ENCODE peak calls at places on chromosomes 12 and 14, in six cellular contexts. C, F, Z, D, T and L are unnamed samples.

GRCh38 chr14:40365305-40365704 is 933.1 kb upstream of the FBXO33 start:
- DNase-seq in C (no peak), F (no peak), Z (no peak), D (no peak), T (no peak), L (no peak)

GRCh38 chr14:75439989-75440388 is 12.2 kb downstream of the JDP2 start:
- DNase-seq in C (no peak), F (no peak), Z (no peak), D (no peak), T (no peak), L (no peak)

GRCh38 chr12:51678086-51678724 is 87.2 kb downstream of the SCN8A start:
- DNase-seq in C (no peak), F (no peak), Z (peak), D (peak), T (peak), L (peak)

GRCh38 chr12:118370601-118371000 is 2.1 kb downstream of the TAOK3 start:
- DNase-seq in C (no peak), F (no peak), Z (no peak), D (no peak), T (no peak), L (no peak)

GRCh38 chr14:88128811-88129210 is 123.9 kb downstream of the GPR65 start:
- DNase-seq in C (no peak), F (no peak), Z (no peak), D (no peak), T (no peak), L (peak)

GRCh38 chr12:4630262-4630661 is 18.6 kb downstream of the AKAP3 start:
- DNase-seq in C (no peak), F (no peak), Z (no peak), D (no peak), T (no peak), L (no peak)

GRCh38 chr12:57629897-57630471 is 3.0 kb downstream of the B4GALNT1 start:
- DNase-seq in C (no peak), F (no peak), Z (no peak), D (no peak), T (no peak), L (no peak)

GRCh38 chr12:1716911-1717310 is 26.0 kb downstream of the ADIPOR2 start:
- DNase-seq in C (no peak), F (no peak), Z (no peak), D (no peak), T (no peak), L (no peak)

GRCh38 chr14:20760950-20761349 is 7.3 kb upstream of the EDDM3B start:
- DNase-seq in C (no peak), F (no peak), Z (no peak), D (peak), T (no peak), L (no peak)

GRCh38 chr14:38039526-38039925 is 168.2 kb upstream of the SSTR1 start:
- DNase-seq in C (peak), F (no peak), Z (no peak), D (no peak), T (peak), L (no peak)